ENCODE peak calls at places on chromosomes 5 and 9, in four cellular contexts. F, Z, L and Y are unnamed samples.

GRCh38 chr9:131728961-131729360 is 10.9 kb downstream of the RAPGEF1 start:
- DNase-seq in F (no peak), Z (peak), L (no peak), Y (no peak)

GRCh38 chr5:157292599-157292998 is 26.7 kb downstream of the CYFIP2 start:
- DNase-seq in L (no peak), F (no peak), Z (no peak), Y (no peak)

GRCh38 chr5:170046221-170046620 is 59.5 kb upstream of the FOXI1 start:
- DNase-seq in F (no peak), L (no peak), Z (no peak), Y (no peak)

GRCh38 chr9:34322899-34323591 is 6.0 kb downstream of the KIF24 start:
- DNase-seq in Z (no peak), L (no peak), F (no peak), Y (no peak)

GRCh38 chr5:150043657-150044333 is 42.6 kb downstream of the CSF1R start:
- DNase-seq in F (no peak), Z (no peak), L (no peak), Y (no peak)

GRCh38 chr5:10584714-10585113 is 20.8 kb downstream of the ANKRD33B start:
- DNase-seq in L (no peak), Z (no peak), F (no peak), Y (no peak)

GRCh38 chr5:34626751-34627150 is 29.4 kb upstream of the RAI14 start:
- DNase-seq in L (no peak), Z (no peak), F (no peak), Y (no peak)

GRCh38 chr9:87909310-87910041 is 8.3 kb upstream of the SPATA31C1 start:
- DNase-seq in Z (no peak), L (peak), F (peak), Y (no peak)

GRCh38 chr9:101323129-101323528 is 61.7 kb downstream of the BAAT start:
- DNase-seq in F (no peak), L (no peak), Z (no peak), Y (no peak)

GRCh38 chr5:127072861-127073846 is at the start of gene C5orf63:
- DNase-seq in L (no peak), Z (peak), F (peak), Y (peak)

GRCh38 chr5:41012318-41012717 is 58.8 kb downstream of the MROH2B start:
- DNase-seq in L (no peak), Z (no peak), F (no peak), Y (no peak)

GRCh38 chr9:113602126-113603119 is 138.9 kb downstream of the RGS3 start:
- DNase-seq in F (peak), Z (no peak), L (no peak), Y (peak)